ENCODE peak calls at places on chromosomes 3 and 15, in nine cellular contexts. U is NB4; L is T-helper 9 cell; B is C1 segment of cervical spinal cord; V is NCI-H748 treated with DMSO at 0.1 percent for 48 hours; O is amygdala; D is stimulated activated CD8-positive, alpha-beta memory T cell treated with anti-CD3 and anti-CD28 coated beads, Interleukin-7, amount 100 ng/mL, for 4 hours; H is activated CD4-positive, alpha-beta T cell treated with anti-CD3 and anti-CD28 coated beads for 4 hours; X is ELR. K is an unnamed sample.

GRCh38 chr3:31962801-31963205 is 18.3 kb downstream of the OSBPL10 start:
- DNase-seq in U (no peak), L (no peak), B (no peak), V (no peak), O (no peak), D (no peak), H (no peak), X (peak; percentile 28), K (no peak)

GRCh38 chr3:107772016-107772415 is 249.3 kb downstream of the BBX start:
- DNase-seq in U (no peak), L (no peak), B (no peak), V (no peak), O (no peak), D (no peak), H (no peak), X (no peak), K (no peak)

GRCh38 chr3:137709011-137709601 is 55.0 kb upstream of the SOX14 start:
- DNase-seq in U (peak; percentile 31), L (no peak), B (no peak), V (no peak), O (no peak), D (no peak), H (no peak), X (peak; percentile 24), K (no peak)

GRCh38 chr3:125245521-125245920 is 33.0 kb upstream of the SLC12A8 start:
- DNase-seq in U (no peak), L (no peak), B (no peak), V (no peak), O (no peak), D (no peak), H (no peak), X (peak; percentile 49), K (no peak)

GRCh38 chr3:170021083-170021482 is 16.7 kb upstream of the GPR160 start:
- DNase-seq in U (peak; percentile 34), L (no peak), B (no peak), V (no peak), O (no peak), D (no peak), H (no peak), X (peak; percentile 26), K (no peak)

GRCh38 chr3:183328823-183329222 is 75.8 kb downstream of the B3GNT5 start:
- DNase-seq in U (no peak), L (no peak), B (no peak), V (no peak), O (no peak), D (no peak), H (no peak), X (peak; percentile 76), K (no peak)

GRCh38 chr3:135215516-135215915 is 420.5 kb downstream of the EPHB1 start:
- DNase-seq in U (no peak), L (no peak), B (no peak), V (no peak), O (no peak), D (no peak), H (no peak), X (no peak), K (no peak)

GRCh38 chr3:49026536-49026935 is 2.7 kb downstream of the IMPDH2 start:
- DNase-seq in U (no peak), L (no peak), B (no peak), V (no peak), O (no peak), D (no peak), H (no peak), X (no peak), K (no peak)

GRCh38 chr15:41258706-41259471 is 27.8 kb downstream of the CHP1 start:
- DNase-seq in U (peak; percentile 75), L (no peak), B (no peak), V (no peak), O (no peak), D (no peak), H (no peak), X (no peak), K (no peak)

GRCh38 chr3:151227438-151228290 is 24.6 kb upstream of the GPR171 start:
- DNase-seq in U (peak; percentile 85), L (peak; percentile 67), B (peak; percentile 1), V (peak; percentile 2), O (peak; percentile 47), D (peak; percentile 73), H (peak; percentile 74), X (peak; percentile 80), K (peak; percentile 37)

GRCh38 chr15:35693887-35694286 is 147.9 kb upstream of the DPH6 start:
- DNase-seq in U (no peak), L (no peak), B (no peak), V (no peak), O (no peak), D (no peak), H (no peak), X (no peak), K (no peak)

GRCh38 chr3:123090700-123091585 is 24.1 kb downstream of the PDIA5 start:
- DNase-seq in U (no peak), L (no peak), B (no peak), V (peak; percentile 10), O (no peak), D (no peak), H (no peak), X (peak; percentile 29), K (no peak)

GRCh38 chr15:94298359-94298758 is 67.0 kb downstream of the MCTP2 start:
- DNase-seq in U (no peak), L (no peak), B (no peak), V (no peak), O (no peak), D (no peak), H (no peak), X (no peak), K (no peak)

GRCh38 chr15:25508369-25509002 is 69.7 kb upstream of the UBE3A start:
- DNase-seq in U (peak; percentile 47), L (no peak), B (no peak), V (no peak), O (no peak), D (no peak), H (no peak), X (peak; percentile 30), K (no peak)

GRCh38 chr3:12782172-12782815 is 14.2 kb upstream of the CAND2 start:
- DNase-seq in U (no peak), L (no peak), B (no peak), V (no peak), O (no peak), D (no peak), H (no peak), X (no peak), K (peak; percentile 87)

GRCh38 chr3:146469206-146470017 is at the start of gene PLSCR2:
- DNase-seq in U (no peak), L (peak; percentile 52), B (no peak), V (no peak), O (no peak), D (peak; percentile 43), H (peak; percentile 67), X (peak; percentile 21), K (peak; percentile 79)

GRCh38 chr15:88023956-88024355 is 232.6 kb downstream of the NTRK3 start:
- DNase-seq in U (no peak), L (no peak), B (no peak), V (peak; percentile 41), O (no peak), D (no peak), H (no peak), X (no peak), K (no peak)

GRCh38 chr3:12471228-12471627 is 13.1 kb upstream of the TSEN2 start:
- DNase-seq in U (peak; percentile 50), L (no peak), B (no peak), V (no peak), O (no peak), D (peak; percentile 42), H (peak; percentile 61), X (peak; percentile 11), K (no peak)

GRCh38 chr15:90459368-90459767 is 70.4 kb upstream of the CRTC3 start:
- DNase-seq in U (no peak), L (no peak), B (no peak), V (no peak), O (no peak), D (no peak), H (no peak), X (no peak), K (no peak)

GRCh38 chr15:52803543-52804306 is 13.6 kb upstream of the ONECUT1 start:
- DNase-seq in U (no peak), L (no peak), B (no peak), V (no peak), O (no peak), D (no peak), H (no peak), X (no peak), K (no peak)

GRCh38 chr3:183584246-183584913 is 28.9 kb upstream of the KLHL6 start:
- DNase-seq in U (no peak), L (no peak), B (no peak), V (no peak), O (no peak), D (no peak), H (no peak), X (no peak), K (no peak)

GRCh38 chr3:129840707-129841360 is 52.7 kb downstream of the TMCC1 start:
- DNase-seq in U (no peak), L (no peak), B (no peak), V (no peak), O (no peak), D (no peak), H (no peak), X (no peak), K (no peak)